ENCODE peak calls at places on chromosomes 3 and 15, in ten cellular contexts. One of them, this sample, is unnamed.

GRCh38 chr3:129592362-129593150 is 13.9 kb downstream of the PLXND1 start:
- DNase-seq in transverse colon: peak; percentile 57
- DNase-seq in adrenal gland: peak; percentile 82
- DNase-seq in heart left ventricle: peak; percentile 92
- DNase-seq in ovary: peak; percentile 74
- DNase-seq in HepG2: no peak
- DNase-seq in esophagus muscularis mucosa: no peak
- DNase-seq in body of pancreas: peak; percentile 78
- DNase-seq in uterus: peak; percentile 77
- DNase-seq in stomach: no peak
- DNase-seq in this sample: no peak

GRCh38 chr15:84023636-84024035 is 211.9 kb upstream of the GOLGA6L4 start:
- DNase-seq in ovary: peak; percentile 55
- DNase-seq in uterus: peak; percentile 51
- DNase-seq in adrenal gland: no peak
- DNase-seq in esophagus muscularis mucosa: peak; percentile 31
- DNase-seq in body of pancreas: peak; percentile 12
- DNase-seq in transverse colon: peak; percentile 15
- DNase-seq in stomach: no peak
- DNase-seq in HepG2: peak; percentile 24
- DNase-seq in heart left ventricle: no peak
- DNase-seq in this sample: peak; percentile 24

GRCh38 chr3:62811119-62811518 is 64.1 kb downstream of the CADPS start:
- DNase-seq in body of pancreas: no peak
- DNase-seq in transverse colon: no peak
- DNase-seq in heart left ventricle: no peak
- DNase-seq in esophagus muscularis mucosa: no peak
- DNase-seq in uterus: no peak
- DNase-seq in HepG2: no peak
- DNase-seq in adrenal gland: no peak
- DNase-seq in ovary: no peak
- DNase-seq in stomach: no peak
- DNase-seq in this sample: no peak

GRCh38 chr15:52080031-52080430 is 32.5 kb downstream of the BCL2L10 start:
- DNase-seq in heart left ventricle: no peak
- DNase-seq in transverse colon: no peak
- DNase-seq in HepG2: no peak
- DNase-seq in ovary: no peak
- DNase-seq in uterus: no peak
- DNase-seq in stomach: no peak
- DNase-seq in adrenal gland: no peak
- DNase-seq in esophagus muscularis mucosa: no peak
- DNase-seq in body of pancreas: no peak
- DNase-seq in this sample: no peak

GRCh38 chr3:155778441-155778840 is 27.6 kb downstream of the C3orf33 start:
- DNase-seq in stomach: no peak
- DNase-seq in body of pancreas: no peak
- DNase-seq in adrenal gland: no peak
- DNase-seq in esophagus muscularis mucosa: no peak
- DNase-seq in HepG2: no peak
- DNase-seq in heart left ventricle: no peak
- DNase-seq in transverse colon: no peak
- DNase-seq in uterus: no peak
- DNase-seq in ovary: no peak
- DNase-seq in this sample: no peak

GRCh38 chr3:131216801-131217200 is 164.8 kb upstream of the NUDT16 start:
- DNase-seq in body of pancreas: peak; percentile 7
- DNase-seq in HepG2: peak; percentile 28
- DNase-seq in adrenal gland: peak; percentile 79
- DNase-seq in stomach: peak; percentile 25
- DNase-seq in ovary: no peak
- DNase-seq in heart left ventricle: no peak
- DNase-seq in transverse colon: no peak
- DNase-seq in esophagus muscularis mucosa: no peak
- DNase-seq in uterus: no peak
- DNase-seq in this sample: no peak

GRCh38 chr3:104510091-104510860 is 856.4 kb upstream of the ALCAM start:
- DNase-seq in transverse colon: no peak
- DNase-seq in stomach: no peak
- DNase-seq in heart left ventricle: no peak
- DNase-seq in ovary: no peak
- DNase-seq in esophagus muscularis mucosa: no peak
- DNase-seq in adrenal gland: no peak
- DNase-seq in HepG2: no peak
- DNase-seq in uterus: no peak
- DNase-seq in body of pancreas: no peak
- DNase-seq in this sample: no peak

GRCh38 chr15:46879067-46879770 is 838.1 kb upstream of the SEMA6D start:
- DNase-seq in transverse colon: no peak
- DNase-seq in body of pancreas: no peak
- DNase-seq in HepG2: no peak
- DNase-seq in adrenal gland: no peak
- DNase-seq in ovary: no peak
- DNase-seq in esophagus muscularis mucosa: no peak
- DNase-seq in heart left ventricle: no peak
- DNase-seq in uterus: no peak
- DNase-seq in stomach: no peak
- DNase-seq in this sample: no peak

GRCh38 chr3:151918253-151919029 is 45.0 kb downstream of the SUCNR1 start:
- DNase-seq in stomach: no peak
- DNase-seq in body of pancreas: no peak
- DNase-seq in heart left ventricle: no peak
- DNase-seq in transverse colon: no peak
- DNase-seq in esophagus muscularis mucosa: no peak
- DNase-seq in uterus: no peak
- DNase-seq in adrenal gland: no peak
- DNase-seq in ovary: no peak
- DNase-seq in HepG2: peak; percentile 34
- DNase-seq in this sample: no peak

GRCh38 chr15:58467722-58468436 is 36.1 kb downstream of the LIPC start:
- DNase-seq in HepG2: peak; percentile 94
- DNase-seq in heart left ventricle: no peak
- DNase-seq in esophagus muscularis mucosa: no peak
- DNase-seq in adrenal gland: no peak
- DNase-seq in transverse colon: no peak
- DNase-seq in uterus: no peak
- DNase-seq in stomach: peak; percentile 75
- DNase-seq in body of pancreas: peak; percentile 36
- DNase-seq in ovary: peak; percentile 55
- DNase-seq in this sample: no peak

GRCh38 chr15:71364117-71364584 is 248.9 kb downstream of the THSD4 start:
- DNase-seq in body of pancreas: no peak
- DNase-seq in uterus: no peak
- DNase-seq in ovary: no peak
- DNase-seq in heart left ventricle: no peak
- DNase-seq in HepG2: no peak
- DNase-seq in stomach: no peak
- DNase-seq in esophagus muscularis mucosa: no peak
- DNase-seq in transverse colon: peak; percentile 27
- DNase-seq in adrenal gland: no peak
- DNase-seq in this sample: peak; percentile 29

GRCh38 chr15:41892621-41893421 is 1.0 kb downstream of the SPTBN5 start:
- DNase-seq in transverse colon: peak; percentile 70
- DNase-seq in ovary: no peak
- DNase-seq in HepG2: no peak
- DNase-seq in adrenal gland: peak; percentile 85
- DNase-seq in uterus: no peak
- DNase-seq in stomach: peak; percentile 92
- DNase-seq in esophagus muscularis mucosa: no peak
- DNase-seq in body of pancreas: peak; percentile 94
- DNase-seq in heart left ventricle: no peak
- DNase-seq in this sample: peak; percentile 85

GRCh38 chr3:101836907-101837598 is 12.3 kb upstream of the NFKBIZ start:
- DNase-seq in stomach: no peak
- DNase-seq in body of pancreas: peak; percentile 28
- DNase-seq in HepG2: no peak
- DNase-seq in esophagus muscularis mucosa: no peak
- DNase-seq in adrenal gland: no peak
- DNase-seq in transverse colon: no peak
- DNase-seq in uterus: no peak
- DNase-seq in heart left ventricle: no peak
- DNase-seq in ovary: no peak
- DNase-seq in this sample: peak; percentile 53

GRCh38 chr3:66239513-66240135 is 18.8 kb downstream of the SLC25A26 start:
- DNase-seq in esophagus muscularis mucosa: no peak
- DNase-seq in ovary: no peak
- DNase-seq in body of pancreas: no peak
- DNase-seq in uterus: no peak
- DNase-seq in heart left ventricle: no peak
- DNase-seq in adrenal gland: no peak
- DNase-seq in transverse colon: no peak
- DNase-seq in HepG2: no peak
- DNase-seq in stomach: no peak
- DNase-seq in this sample: no peak

DNA sequence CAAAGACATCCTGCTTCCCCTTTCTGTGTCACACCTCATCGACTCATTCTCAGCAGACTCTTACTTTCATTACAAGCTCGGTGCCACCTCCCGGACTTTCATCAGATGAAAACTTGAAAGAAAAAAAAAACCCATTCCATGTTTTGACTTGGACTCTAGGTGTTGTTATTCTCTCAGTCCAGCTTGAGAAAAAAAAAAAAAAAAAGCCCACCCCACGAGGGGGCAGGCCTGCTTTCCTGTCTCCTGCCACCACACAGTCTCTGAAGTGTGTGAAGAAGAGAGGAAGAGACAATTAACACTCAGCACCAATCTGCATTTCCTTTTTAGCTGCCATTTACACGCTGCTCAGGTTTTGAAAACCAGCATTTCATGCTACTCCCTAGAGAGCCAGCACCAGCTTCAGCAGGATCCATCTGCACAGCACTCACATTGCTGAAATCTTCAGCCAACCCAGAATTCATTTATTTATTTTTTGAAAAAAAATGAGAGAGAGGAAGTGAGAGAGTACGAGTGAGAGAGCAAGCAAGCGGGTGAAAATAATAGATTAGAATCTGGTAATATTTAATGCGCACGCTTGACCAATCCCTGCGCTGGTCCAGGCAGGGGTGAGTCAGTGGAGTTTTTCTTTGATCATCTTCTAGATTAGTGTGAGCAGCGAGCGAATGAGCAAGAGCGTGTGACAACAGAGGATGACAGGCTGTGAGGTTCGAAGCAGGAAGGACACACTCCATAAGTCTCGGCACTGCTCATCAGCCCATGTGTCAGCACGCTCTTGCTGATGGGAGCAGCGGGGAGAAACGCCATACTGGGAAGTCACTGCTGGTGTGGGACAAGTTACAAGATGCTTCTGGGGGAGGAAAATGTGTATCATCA is 23.5 kb downstream of the ZNF80 start:
- DNase-seq in adrenal gland: peak; percentile 47
- DNase-seq in body of pancreas: peak; percentile 8
- DNase-seq in stomach: no peak
- DNase-seq in uterus: no peak
- DNase-seq in heart left ventricle: no peak
- DNase-seq in ovary: no peak
- DNase-seq in HepG2: no peak
- DNase-seq in esophagus muscularis mucosa: no peak
- DNase-seq in transverse colon: peak; percentile 19
- DNase-seq in this sample: no peak
- TF ChIP-seq POLR2A in adrenal gland: no peak
- TF ChIP-seq POLR2A in body of pancreas: no peak
- TF ChIP-seq POLR2A in stomach: no peak
- TF ChIP-seq POLR2A in uterus: no peak
- TF ChIP-seq POLR2A in heart left ventricle: no peak
- TF ChIP-seq POLR2A in ovary: no peak
- TF ChIP-seq POLR2A in HepG2: no peak
- TF ChIP-seq POLR2A in esophagus muscularis mucosa: no peak
- TF ChIP-seq POLR2A in transverse colon: peak; percentile 39
- TF ChIP-seq POLR2A in this sample: no peak

GRCh38 chr3:14822875-14823807 is 4.4 kb downstream of the FGD5 start:
- DNase-seq in adrenal gland: no peak
- DNase-seq in transverse colon: no peak
- DNase-seq in stomach: no peak
- DNase-seq in heart left ventricle: no peak
- DNase-seq in uterus: no peak
- DNase-seq in ovary: no peak
- DNase-seq in esophagus muscularis mucosa: no peak
- DNase-seq in body of pancreas: no peak
- DNase-seq in HepG2: no peak
- DNase-seq in this sample: no peak
- H3K27ac ChIP-seq in adrenal gland: peak overlapping the region; percentile 38
- H3K27ac ChIP-seq in transverse colon: peak overlapping the region; percentile 28
- H3K27ac ChIP-seq in stomach: peak overlapping the region; percentile 60
- H3K27ac ChIP-seq in heart left ventricle: peak overlapping the region; percentile 76
- H3K27ac ChIP-seq in uterus: no peak overlapping the region
- H3K27ac ChIP-seq in ovary: no peak overlapping the region
- H3K27ac ChIP-seq in esophagus muscularis mucosa: peak overlapping the region; percentile 4
- H3K27ac ChIP-seq in body of pancreas: no peak overlapping the region
- H3K27ac ChIP-seq in HepG2: no peak overlapping the region
- H3K27ac ChIP-seq in this sample: no peak overlapping the region

DNA sequence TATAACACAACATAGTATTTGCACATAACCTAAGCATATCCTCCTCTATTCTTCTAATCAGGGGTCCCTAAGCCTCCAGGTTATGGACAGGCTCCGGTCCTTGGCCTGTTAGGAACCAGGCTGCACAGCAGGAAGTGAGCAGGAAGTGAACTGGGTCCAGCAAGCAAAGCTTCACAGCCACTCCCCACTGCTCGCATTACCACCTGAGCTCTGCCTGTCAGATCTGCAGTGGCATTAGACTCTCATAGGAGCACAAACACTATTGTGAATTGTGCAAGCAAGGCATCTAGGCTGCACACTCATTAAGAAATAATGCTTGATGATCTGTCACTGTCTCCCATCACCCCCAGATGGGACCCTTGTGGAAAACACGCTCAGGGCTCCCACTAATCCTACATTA is 9.8 kb downstream of the MSL2 start:
- DNase-seq in uterus: no peak
- DNase-seq in heart left ventricle: no peak
- DNase-seq in esophagus muscularis mucosa: no peak
- DNase-seq in adrenal gland: no peak
- DNase-seq in ovary: no peak
- DNase-seq in stomach: peak; percentile 47
- DNase-seq in body of pancreas: peak; percentile 28
- DNase-seq in HepG2: peak; percentile 69
- DNase-seq in transverse colon: peak; percentile 62
- DNase-seq in this sample: no peak
- H3K4me1 ChIP-seq in uterus: peaks cover 7% of the 10 kb centered on the region
- H3K4me1 ChIP-seq in heart left ventricle: peaks cover 75% of the 10 kb centered on the region
- H3K4me1 ChIP-seq in esophagus muscularis mucosa: peaks cover 53% of the 10 kb centered on the region
- H3K4me1 ChIP-seq in adrenal gland: peaks cover 80% of the 10 kb centered on the region
- H3K4me1 ChIP-seq in ovary: peaks cover 31% of the 10 kb centered on the region
- H3K4me1 ChIP-seq in stomach: peaks cover 95% of the 10 kb centered on the region
- H3K4me1 ChIP-seq in body of pancreas: peaks cover 87% of the 10 kb centered on the region
- H3K4me1 ChIP-seq in HepG2: peaks cover 97% of the 10 kb centered on the region
- H3K4me1 ChIP-seq in transverse colon: peaks cover 91% of the 10 kb centered on the region
- H3K4me1 ChIP-seq in this sample: no peaks in the 10 kb centered on the region

DNA sequence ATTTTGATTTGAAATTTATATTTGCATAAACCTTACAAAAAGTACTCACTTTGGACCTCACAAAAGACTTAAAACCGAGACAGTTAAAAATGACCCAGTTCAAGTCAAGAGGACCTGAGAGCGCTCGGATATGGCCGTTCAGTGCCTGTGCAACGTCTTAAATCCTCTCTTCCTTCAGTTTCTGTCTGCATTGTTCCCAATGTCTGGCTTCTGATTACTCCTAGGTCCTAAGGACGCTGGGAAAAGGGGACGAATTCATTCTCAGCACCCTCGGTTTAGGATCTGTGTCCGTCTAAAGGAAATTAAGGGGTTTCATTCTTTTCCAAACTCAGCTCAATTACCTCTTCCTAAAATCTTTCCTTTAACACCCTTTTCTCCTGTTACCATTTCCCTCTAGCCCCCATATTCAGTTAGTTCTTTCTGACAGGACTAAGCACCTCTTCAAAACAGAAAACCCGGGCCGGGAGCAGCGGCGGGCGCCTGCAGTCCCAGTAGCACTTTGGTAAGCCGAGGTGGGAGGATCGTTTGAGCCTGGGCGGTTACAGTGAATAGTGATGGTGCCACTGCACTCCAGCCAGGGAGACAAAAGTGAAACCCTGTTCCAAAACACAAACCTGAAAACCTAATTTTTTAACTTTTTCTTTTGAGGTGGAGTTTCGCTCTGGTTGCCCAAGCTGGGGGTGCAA is 931 bp downstream of the DPPA4 start:
- DNase-seq in stomach: no peak
- DNase-seq in ovary: no peak
- DNase-seq in heart left ventricle: no peak
- DNase-seq in transverse colon: no peak
- DNase-seq in adrenal gland: no peak
- DNase-seq in HepG2: no peak
- DNase-seq in esophagus muscularis mucosa: no peak
- DNase-seq in body of pancreas: peak; percentile 20
- DNase-seq in uterus: no peak
- DNase-seq in this sample: no peak
- TF ChIP-seq POLR2A in stomach: no peak
- TF ChIP-seq POLR2A in ovary: no peak
- TF ChIP-seq POLR2A in heart left ventricle: no peak
- TF ChIP-seq POLR2A in transverse colon: no peak
- TF ChIP-seq POLR2A in adrenal gland: no peak
- TF ChIP-seq POLR2A in HepG2: no peak
- TF ChIP-seq POLR2A in esophagus muscularis mucosa: no peak
- TF ChIP-seq POLR2A in body of pancreas: no peak
- TF ChIP-seq POLR2A in uterus: no peak
- TF ChIP-seq POLR2A in this sample: no peak

This sample was measured in prostate gland.